ENCODE peak calls at places on chromosomes 11 and 22, in six cellular contexts. S is iPS-NIHi11; R is GM20000; E is GM13977; O is stimulated activated CD4-positive, alpha-beta T cell treated with anti-CD3 and anti-CD28 coated beads, Interleukin-15, amount 100 ng/mL, for 1 hour; M is AG09309. P is an unnamed sample.

GRCh38 chr11:70319694-70320093 is 49.2 kb downstream of the PPFIA1 start:
- DNase-seq in S (no peak), R (no peak), E (no peak), O (no peak), M (no peak), P (no peak)

GRCh38 chr11:100205926-100206325 is 481.2 kb upstream of the ARHGAP42 start:
- DNase-seq in S (no peak), R (no peak), E (no peak), O (no peak), M (no peak), P (no peak)

GRCh38 chr11:104154296-104154695 is 9.7 kb downstream of the PDGFD start:
- DNase-seq in S (no peak), R (no peak), E (no peak), O (no peak), M (no peak), P (no peak)

GRCh38 chr11:42996742-42997307 is 315.0 kb upstream of the API5 start:
- DNase-seq in S (no peak), R (no peak), E (no peak), O (no peak), M (no peak), P (no peak)

GRCh38 chr11:70557742-70558485 is 159.6 kb downstream of the CTTN start:
- DNase-seq in S (no peak), R (no peak), E (no peak), O (no peak), M (no peak), P (no peak)

GRCh38 chr11:118939948-118940598 is 14.3 kb upstream of the BCL9L start:
- DNase-seq in S (peak), R (no peak), E (no peak), O (peak), M (no peak), P (no peak)

GRCh38 chr22:36470994-36471331 is 10.5 kb downstream of the TXN2 start:
- DNase-seq in S (no peak), R (no peak), E (no peak), O (no peak), M (no peak), P (no peak)

GRCh38 chr22:19431641-19432091 is at the start of gene HIRA:
- DNase-seq in S (peak), R (peak), E (peak), O (peak), M (no peak), P (peak)

GRCh38 chr11:774873-775592 is 2.3 kb downstream of the GATD1 start:
- DNase-seq in S (no peak), R (no peak), E (no peak), O (no peak), M (no peak), P (no peak)

GRCh38 chr11:120236169-120237107 is 3.5 kb upstream of the POU2F3 start:
- DNase-seq in S (no peak), R (no peak), E (no peak), O (no peak), M (no peak), P (no peak)

GRCh38 chr11:45383229-45383628 is 97.1 kb upstream of the SYT13 start:
- DNase-seq in S (no peak), R (no peak), E (no peak), O (no peak), M (peak), P (no peak)

GRCh38 chr11:11471196-11471595 is 118.1 kb upstream of the CSNK2A3 start:
- DNase-seq in S (no peak), R (no peak), E (no peak), O (no peak), M (no peak), P (no peak)

GRCh38 chr11:134512791-134513538 is 100.9 kb upstream of the B3GAT1 start:
- DNase-seq in S (no peak), R (no peak), E (no peak), O (no peak), M (no peak), P (no peak)

GRCh38 chr11:120527111-120527748 is 15.7 kb downstream of the GRIK4 start:
- DNase-seq in S (peak), R (no peak), E (no peak), O (no peak), M (no peak), P (no peak)

GRCh38 chr11:8247312-8247711 is 16.4 kb downstream of the LMO1 start:
- DNase-seq in S (no peak), R (no peak), E (no peak), O (no peak), M (no peak), P (no peak)

GRCh38 chr11:97815667-97816066 is 1205.1 kb upstream of the CNTN5 start:
- DNase-seq in S (no peak), R (no peak), E (no peak), O (no peak), M (no peak), P (no peak)

GRCh38 chr11:106101797-106102196 is 24.3 kb downstream of the AASDHPPT start:
- DNase-seq in S (no peak), R (no peak), E (no peak), O (no peak), M (no peak), P (peak)

GRCh38 chr11:13567551-13567950 is 71.8 kb upstream of the PTH start:
- DNase-seq in S (no peak), R (no peak), E (no peak), O (no peak), M (no peak), P (no peak)

GRCh38 chr11:46002146-46002545 is 79.7 kb downstream of the LARGE2 start:
- DNase-seq in S (no peak), R (no peak), E (no peak), O (no peak), M (no peak), P (no peak)

GRCh38 chr11:116357769-116358544 is 414.8 kb downstream of the BUD13 start:
- DNase-seq in S (peak), R (no peak), E (no peak), O (no peak), M (no peak), P (no peak)

GRCh38 chr11:102780491-102780918 is at the start of gene MMP10:
- DNase-seq in S (peak), R (no peak), E (no peak), O (no peak), M (no peak), P (no peak)

GRCh38 chr11:117931971-117932370 is 2.8 kb upstream of the TMPRSS13 start:
- DNase-seq in S (no peak), R (peak), E (peak), O (no peak), M (no peak), P (no peak)

P was measured in skeletal muscle cell.